ENCODE peak calls at places on chromosomes 1 and 21, in ten cellular contexts. One of them, this sample, is unnamed.

GRCh38 chr1:74767490-74767889 is 34.5 kb downstream of the TYW3 start:
- DNase-seq in right lobe of liver: no peak
- DNase-seq in activated CD8-positive, alpha-beta T cell treated with anti-CD3 and anti-CD28 coated beads for 36 hours: peak
- DNase-seq in neural crest cell: no peak
- DNase-seq in coronary artery: no peak
- DNase-seq in progenitor cell of endocrine pancreas: no peak
- DNase-seq in adrenal gland: no peak
- DNase-seq in AG10803: peak
- DNase-seq in upper lobe of left lung: no peak
- DNase-seq in esophagus squamous epithelium: no peak
- DNase-seq in this sample: peak

GRCh38 chr1:206808615-206809014 is 36.3 kb upstream of the IL10 start:
- DNase-seq in right lobe of liver: no peak
- DNase-seq in activated CD8-positive, alpha-beta T cell treated with anti-CD3 and anti-CD28 coated beads for 36 hours: peak
- DNase-seq in neural crest cell: no peak
- DNase-seq in coronary artery: no peak
- DNase-seq in progenitor cell of endocrine pancreas: peak
- DNase-seq in adrenal gland: peak
- DNase-seq in AG10803: peak
- DNase-seq in upper lobe of left lung: no peak
- DNase-seq in esophagus squamous epithelium: no peak
- DNase-seq in this sample: peak

GRCh38 chr1:100073531-100073930 is 59.2 kb downstream of the SASS6 start:
- DNase-seq in right lobe of liver: no peak
- DNase-seq in activated CD8-positive, alpha-beta T cell treated with anti-CD3 and anti-CD28 coated beads for 36 hours: no peak
- DNase-seq in neural crest cell: no peak
- DNase-seq in coronary artery: no peak
- DNase-seq in progenitor cell of endocrine pancreas: no peak
- DNase-seq in adrenal gland: no peak
- DNase-seq in AG10803: no peak
- DNase-seq in upper lobe of left lung: no peak
- DNase-seq in esophagus squamous epithelium: no peak
- DNase-seq in this sample: no peak

GRCh38 chr21:34526236-34526617 is 14.2 kb upstream of the KCNE1 start:
- DNase-seq in right lobe of liver: no peak
- DNase-seq in activated CD8-positive, alpha-beta T cell treated with anti-CD3 and anti-CD28 coated beads for 36 hours: no peak
- DNase-seq in neural crest cell: no peak
- DNase-seq in coronary artery: no peak
- DNase-seq in progenitor cell of endocrine pancreas: no peak
- DNase-seq in adrenal gland: no peak
- DNase-seq in AG10803: no peak
- DNase-seq in upper lobe of left lung: no peak
- DNase-seq in esophagus squamous epithelium: no peak
- DNase-seq in this sample: peak

GRCh38 chr1:201108614-201109013 is 3.6 kb downstream of the CACNA1S start:
- DNase-seq in right lobe of liver: no peak
- DNase-seq in activated CD8-positive, alpha-beta T cell treated with anti-CD3 and anti-CD28 coated beads for 36 hours: no peak
- DNase-seq in neural crest cell: peak
- DNase-seq in coronary artery: no peak
- DNase-seq in progenitor cell of endocrine pancreas: no peak
- DNase-seq in adrenal gland: no peak
- DNase-seq in AG10803: no peak
- DNase-seq in upper lobe of left lung: no peak
- DNase-seq in esophagus squamous epithelium: no peak
- DNase-seq in this sample: no peak

GRCh38 chr21:26050857-26051256 is 119.7 kb downstream of the APP start:
- DNase-seq in right lobe of liver: no peak
- DNase-seq in activated CD8-positive, alpha-beta T cell treated with anti-CD3 and anti-CD28 coated beads for 36 hours: no peak
- DNase-seq in neural crest cell: no peak
- DNase-seq in coronary artery: no peak
- DNase-seq in progenitor cell of endocrine pancreas: no peak
- DNase-seq in adrenal gland: no peak
- DNase-seq in AG10803: no peak
- DNase-seq in upper lobe of left lung: no peak
- DNase-seq in esophagus squamous epithelium: no peak
- DNase-seq in this sample: no peak

GRCh38 chr1:2322593-2323295 is 68.6 kb downstream of the MORN1 start:
- DNase-seq in right lobe of liver: no peak
- DNase-seq in activated CD8-positive, alpha-beta T cell treated with anti-CD3 and anti-CD28 coated beads for 36 hours: no peak
- DNase-seq in neural crest cell: no peak
- DNase-seq in coronary artery: no peak
- DNase-seq in progenitor cell of endocrine pancreas: no peak
- DNase-seq in adrenal gland: no peak
- DNase-seq in AG10803: peak
- DNase-seq in upper lobe of left lung: no peak
- DNase-seq in esophagus squamous epithelium: no peak
- DNase-seq in this sample: no peak

GRCh38 chr1:162193201-162193600 is 123.7 kb downstream of the NOS1AP start:
- DNase-seq in right lobe of liver: no peak
- DNase-seq in activated CD8-positive, alpha-beta T cell treated with anti-CD3 and anti-CD28 coated beads for 36 hours: no peak
- DNase-seq in neural crest cell: no peak
- DNase-seq in coronary artery: no peak
- DNase-seq in progenitor cell of endocrine pancreas: no peak
- DNase-seq in adrenal gland: no peak
- DNase-seq in AG10803: no peak
- DNase-seq in upper lobe of left lung: no peak
- DNase-seq in esophagus squamous epithelium: no peak
- DNase-seq in this sample: no peak

GRCh38 chr1:185213086-185213485 is 56.1 kb downstream of the SWT1 start:
- DNase-seq in right lobe of liver: no peak
- DNase-seq in activated CD8-positive, alpha-beta T cell treated with anti-CD3 and anti-CD28 coated beads for 36 hours: no peak
- DNase-seq in neural crest cell: no peak
- DNase-seq in coronary artery: no peak
- DNase-seq in progenitor cell of endocrine pancreas: no peak
- DNase-seq in adrenal gland: no peak
- DNase-seq in AG10803: peak
- DNase-seq in upper lobe of left lung: no peak
- DNase-seq in esophagus squamous epithelium: no peak
- DNase-seq in this sample: no peak

GRCh38 chr1:185207980-185208602 is 51.1 kb downstream of the SWT1 start:
- DNase-seq in right lobe of liver: no peak
- DNase-seq in activated CD8-positive, alpha-beta T cell treated with anti-CD3 and anti-CD28 coated beads for 36 hours: no peak
- DNase-seq in neural crest cell: no peak
- DNase-seq in coronary artery: no peak
- DNase-seq in progenitor cell of endocrine pancreas: no peak
- DNase-seq in adrenal gland: no peak
- DNase-seq in AG10803: no peak
- DNase-seq in upper lobe of left lung: no peak
- DNase-seq in esophagus squamous epithelium: no peak
- DNase-seq in this sample: no peak

GRCh38 chr1:185208626-185209170 is 51.7 kb downstream of the SWT1 start:
- DNase-seq in right lobe of liver: no peak
- DNase-seq in activated CD8-positive, alpha-beta T cell treated with anti-CD3 and anti-CD28 coated beads for 36 hours: no peak
- DNase-seq in neural crest cell: no peak
- DNase-seq in coronary artery: no peak
- DNase-seq in progenitor cell of endocrine pancreas: no peak
- DNase-seq in adrenal gland: no peak
- DNase-seq in AG10803: no peak
- DNase-seq in upper lobe of left lung: no peak
- DNase-seq in esophagus squamous epithelium: no peak
- DNase-seq in this sample: peak

GRCh38 chr1:185207178-185207577 is 50.2 kb downstream of the SWT1 start:
- DNase-seq in right lobe of liver: no peak
- DNase-seq in activated CD8-positive, alpha-beta T cell treated with anti-CD3 and anti-CD28 coated beads for 36 hours: no peak
- DNase-seq in neural crest cell: no peak
- DNase-seq in coronary artery: no peak
- DNase-seq in progenitor cell of endocrine pancreas: no peak
- DNase-seq in adrenal gland: no peak
- DNase-seq in AG10803: no peak
- DNase-seq in upper lobe of left lung: no peak
- DNase-seq in esophagus squamous epithelium: no peak
- DNase-seq in this sample: no peak
- TF ChIP-seq CTCF in right lobe of liver: no peak
- TF ChIP-seq CTCF in activated CD8-positive, alpha-beta T cell treated with anti-CD3 and anti-CD28 coated beads for 36 hours: no peak
- TF ChIP-seq CTCF in neural crest cell: no peak
- TF ChIP-seq CTCF in coronary artery: no peak
- TF ChIP-seq CTCF in progenitor cell of endocrine pancreas: no peak
- TF ChIP-seq CTCF in adrenal gland: no peak
- TF ChIP-seq CTCF in AG10803: no peak
- TF ChIP-seq CTCF in upper lobe of left lung: no peak
- TF ChIP-seq CTCF in esophagus squamous epithelium: no peak
- TF ChIP-seq CTCF in this sample: no peak

DNA sequence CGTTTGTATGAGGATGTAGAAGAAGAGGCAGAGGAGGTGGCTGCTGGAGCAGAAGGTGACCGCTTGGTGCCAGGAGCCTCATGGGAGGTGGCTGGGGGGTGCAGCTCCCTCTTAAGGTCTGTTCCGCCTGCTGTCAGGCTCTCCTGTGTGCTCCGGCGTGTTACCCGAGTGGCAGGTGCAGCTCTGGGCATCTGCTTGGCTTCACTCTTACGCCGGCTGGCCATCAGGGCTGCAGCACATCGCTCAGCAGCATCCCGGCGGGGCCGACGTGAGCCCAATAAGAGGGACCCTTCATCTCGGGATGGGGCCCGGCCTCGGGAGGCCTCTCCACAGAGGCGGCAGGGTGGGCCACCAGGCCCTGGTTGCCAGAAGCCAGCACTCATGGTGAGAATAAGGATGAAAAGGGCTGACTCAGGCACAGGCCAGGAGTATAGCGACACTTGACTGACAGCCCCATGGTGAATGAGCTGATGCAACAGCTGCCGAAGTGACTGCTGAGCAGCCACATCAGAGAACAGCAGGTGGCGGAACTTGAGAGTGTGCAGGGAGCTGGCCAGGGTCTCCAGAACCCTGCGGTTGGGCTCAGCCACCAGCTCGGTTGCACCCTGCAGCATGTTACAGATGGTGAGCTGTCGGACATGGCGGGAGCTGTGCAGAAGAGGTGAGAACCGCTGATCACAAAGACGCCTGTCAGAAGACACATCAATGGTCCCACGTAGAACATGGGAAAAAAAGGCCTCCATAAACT is 17.5 kb downstream of the LRRC41 start:
- DNase-seq in right lobe of liver: no peak
- DNase-seq in activated CD8-positive, alpha-beta T cell treated with anti-CD3 and anti-CD28 coated beads for 36 hours: peak
- DNase-seq in neural crest cell: no peak
- DNase-seq in coronary artery: no peak
- DNase-seq in progenitor cell of endocrine pancreas: no peak
- DNase-seq in adrenal gland: no peak
- DNase-seq in AG10803: no peak
- DNase-seq in upper lobe of left lung: no peak
- DNase-seq in esophagus squamous epithelium: no peak
- DNase-seq in this sample: no peak
- TF ChIP-seq CTCF in right lobe of liver: no peak
- TF ChIP-seq CTCF in activated CD8-positive, alpha-beta T cell treated with anti-CD3 and anti-CD28 coated beads for 36 hours: no peak
- TF ChIP-seq CTCF in neural crest cell: no peak
- TF ChIP-seq CTCF in coronary artery: no peak
- TF ChIP-seq CTCF in progenitor cell of endocrine pancreas: no peak
- TF ChIP-seq CTCF in adrenal gland: no peak
- TF ChIP-seq CTCF in AG10803: no peak
- TF ChIP-seq CTCF in upper lobe of left lung: no peak
- TF ChIP-seq CTCF in esophagus squamous epithelium: no peak
- TF ChIP-seq CTCF in this sample: no peak

GRCh38 chr1:239786464-239786863 is 305.2 kb upstream of the FMN2 start:
- DNase-seq in right lobe of liver: no peak
- DNase-seq in activated CD8-positive, alpha-beta T cell treated with anti-CD3 and anti-CD28 coated beads for 36 hours: no peak
- DNase-seq in neural crest cell: no peak
- DNase-seq in coronary artery: no peak
- DNase-seq in progenitor cell of endocrine pancreas: no peak
- DNase-seq in adrenal gland: no peak
- DNase-seq in AG10803: no peak
- DNase-seq in upper lobe of left lung: no peak
- DNase-seq in esophagus squamous epithelium: no peak
- DNase-seq in this sample: no peak

GRCh38 chr1:239785576-239785975 is 306.1 kb upstream of the FMN2 start:
- DNase-seq in right lobe of liver: no peak
- DNase-seq in activated CD8-positive, alpha-beta T cell treated with anti-CD3 and anti-CD28 coated beads for 36 hours: no peak
- DNase-seq in neural crest cell: no peak
- DNase-seq in coronary artery: no peak
- DNase-seq in progenitor cell of endocrine pancreas: no peak
- DNase-seq in adrenal gland: no peak
- DNase-seq in AG10803: no peak
- DNase-seq in upper lobe of left lung: no peak
- DNase-seq in esophagus squamous epithelium: no peak
- DNase-seq in this sample: no peak

DNA sequence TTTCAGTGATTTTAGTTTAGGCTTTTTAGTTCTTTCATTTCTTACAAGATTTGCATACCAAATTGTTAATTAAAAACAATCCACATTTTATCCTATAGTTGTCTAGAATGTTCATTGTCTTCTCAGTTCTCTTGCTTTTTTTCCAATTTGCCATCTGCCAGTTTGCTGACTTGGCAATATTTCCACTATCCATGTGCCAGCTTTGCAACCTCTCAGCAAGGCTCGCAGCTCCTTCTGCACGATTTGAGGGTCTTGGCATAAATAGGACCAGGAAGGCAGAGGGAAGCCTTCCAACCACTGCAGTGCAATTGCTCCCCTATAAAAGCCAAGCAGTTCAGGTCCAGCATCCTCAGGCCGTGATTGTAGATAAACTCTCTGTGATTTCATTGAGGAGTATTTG is 306.8 kb upstream of the FMN2 start:
- DNase-seq in right lobe of liver: no peak
- DNase-seq in activated CD8-positive, alpha-beta T cell treated with anti-CD3 and anti-CD28 coated beads for 36 hours: no peak
- DNase-seq in neural crest cell: no peak
- DNase-seq in coronary artery: no peak
- DNase-seq in progenitor cell of endocrine pancreas: no peak
- DNase-seq in adrenal gland: no peak
- DNase-seq in AG10803: no peak
- DNase-seq in upper lobe of left lung: no peak
- DNase-seq in esophagus squamous epithelium: no peak
- DNase-seq in this sample: no peak
- TF ChIP-seq CTCF in right lobe of liver: no peak
- TF ChIP-seq CTCF in activated CD8-positive, alpha-beta T cell treated with anti-CD3 and anti-CD28 coated beads for 36 hours: no peak
- TF ChIP-seq CTCF in neural crest cell: no peak
- TF ChIP-seq CTCF in coronary artery: no peak
- TF ChIP-seq CTCF in progenitor cell of endocrine pancreas: no peak
- TF ChIP-seq CTCF in adrenal gland: no peak
- TF ChIP-seq CTCF in AG10803: no peak
- TF ChIP-seq CTCF in upper lobe of left lung: no peak
- TF ChIP-seq CTCF in esophagus squamous epithelium: no peak
- TF ChIP-seq CTCF in this sample: no peak

DNA sequence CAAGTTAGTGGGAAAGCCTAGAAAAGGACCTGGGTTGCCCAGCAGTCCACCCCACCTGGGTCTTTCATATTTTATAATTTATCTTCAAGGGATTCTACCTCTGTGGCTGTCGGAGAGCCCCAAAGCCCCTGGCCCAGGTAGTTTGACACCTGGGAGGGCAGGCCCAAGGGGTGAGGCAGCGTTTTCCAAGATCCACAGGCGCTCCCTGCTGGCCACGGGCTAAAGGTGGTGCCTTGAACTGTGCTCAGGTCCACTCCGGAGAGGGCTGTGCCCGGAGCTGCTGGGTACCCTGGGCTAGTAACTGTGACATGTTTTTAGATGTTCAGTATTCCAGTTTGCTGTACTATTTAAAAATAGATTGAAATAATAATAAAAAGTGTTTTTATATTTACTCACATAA is 37.2 kb upstream of the CRNN start:
- DNase-seq in right lobe of liver: no peak
- DNase-seq in activated CD8-positive, alpha-beta T cell treated with anti-CD3 and anti-CD28 coated beads for 36 hours: no peak
- DNase-seq in neural crest cell: no peak
- DNase-seq in coronary artery: no peak
- DNase-seq in progenitor cell of endocrine pancreas: no peak
- DNase-seq in adrenal gland: no peak
- DNase-seq in AG10803: no peak
- DNase-seq in upper lobe of left lung: no peak
- DNase-seq in esophagus squamous epithelium: no peak
- DNase-seq in this sample: no peak
- TF ChIP-seq CTCF in right lobe of liver: peak
- TF ChIP-seq CTCF in activated CD8-positive, alpha-beta T cell treated with anti-CD3 and anti-CD28 coated beads for 36 hours: no peak
- TF ChIP-seq CTCF in neural crest cell: no peak
- TF ChIP-seq CTCF in coronary artery: no peak
- TF ChIP-seq CTCF in progenitor cell of endocrine pancreas: no peak
- TF ChIP-seq CTCF in adrenal gland: no peak
- TF ChIP-seq CTCF in AG10803: peak
- TF ChIP-seq CTCF in upper lobe of left lung: no peak
- TF ChIP-seq CTCF in esophagus squamous epithelium: no peak
- TF ChIP-seq CTCF in this sample: peak